ENCODE peak calls at places on chromosome 5, in six cellular contexts. T, S, G, I, O and R are unnamed samples.

GRCh38 chr5:94562327-94562971 is 56.0 kb downstream of the KIAA0825 start:
- DNase-seq in T (no peak), S (peak; percentile 21), G (no peak), I (no peak), O (no peak), R (no peak)

GRCh38 chr5:154771383-154771901 is 16.3 kb downstream of the LARP1 start:
- DNase-seq in T (peak; percentile 92), S (no peak), G (peak; percentile 94), I (peak; percentile 89), O (no peak), R (peak; percentile 89)

GRCh38 chr5:31962321-31962720 is 211.8 kb downstream of the GOLPH3 start:
- DNase-seq in T (no peak), S (no peak), G (no peak), I (no peak), O (no peak), R (no peak)

GRCh38 chr5:57816108-57816507 is 333.5 kb upstream of the ACTBL2 start:
- DNase-seq in T (peak; percentile 98), S (peak; percentile 91), G (peak; percentile 95), I (peak; percentile 92), O (peak; percentile 15), R (peak; percentile 90)

GRCh38 chr5:119280380-119280779 is 75.4 kb upstream of the TNFAIP8 start:
- DNase-seq in T (no peak), S (no peak), G (no peak), I (no peak), O (no peak), R (no peak)

GRCh38 chr5:141812512-141812911 is 65.7 kb downstream of the PCDH1 start:
- DNase-seq in T (no peak), S (no peak), G (no peak), I (no peak), O (no peak), R (no peak)

GRCh38 chr5:170638454-170639220 is 134.8 kb downstream of the KCNIP1 start:
- DNase-seq in T (peak; percentile 28), S (peak; percentile 71), G (peak; percentile 54), I (peak; percentile 20), O (peak; percentile 70), R (peak; percentile 78)

GRCh38 chr5:125348936-125349335 is 602.5 kb upstream of the ZNF608 start:
- DNase-seq in T (no peak), S (no peak), G (no peak), I (no peak), O (no peak), R (no peak)

GRCh38 chr5:149857499-149857898 is 87.1 kb downstream of the PDE6A start:
- DNase-seq in T (no peak), S (peak; percentile 71), G (no peak), I (peak; percentile 75), O (no peak), R (peak; percentile 36)

GRCh38 chr5:38607396-38607795 is 51.0 kb upstream of the LIFR start:
- DNase-seq in T (peak; percentile 97), S (peak; percentile 49), G (peak; percentile 75), I (peak; percentile 99), O (no peak), R (peak; percentile 91)

GRCh38 chr5:75366787-75367186 is 29.8 kb downstream of the HMGCR start:
- DNase-seq in T (no peak), S (no peak), G (no peak), I (no peak), O (no peak), R (no peak)

GRCh38 chr5:143882520-143882919 is 70.6 kb downstream of the HMHB1 start:
- DNase-seq in T (peak; percentile 55), S (no peak), G (peak; percentile 31), I (peak; percentile 75), O (no peak), R (peak; percentile 58)

GRCh38 chr5:60943624-60944023 is 1.2 kb downstream of the ERCC8 start:
- DNase-seq in T (no peak), S (peak; percentile 7), G (peak; percentile 32), I (no peak), O (no peak), R (no peak)

GRCh38 chr5:30659417-30659816 is 534.1 kb upstream of the CDH6 start:
- DNase-seq in T (no peak), S (no peak), G (no peak), I (no peak), O (no peak), R (no peak)

GRCh38 chr5:154000703-154001102 is 38.0 kb downstream of the FAM114A2 start:
- DNase-seq in T (no peak), S (no peak), G (no peak), I (no peak), O (no peak), R (no peak)

GRCh38 chr5:128597151-128597550 is 59.1 kb upstream of the FBN2 start:
- DNase-seq in T (no peak), S (no peak), G (no peak), I (no peak), O (no peak), R (no peak)

GRCh38 chr5:167916706-167917105 is 374.7 kb upstream of the WWC1 start:
- DNase-seq in T (peak; percentile 21), S (no peak), G (peak; percentile 68), I (peak; percentile 34), O (no peak), R (peak; percentile 7)

GRCh38 chr5:65873181-65873580 is 53.2 kb upstream of the ERBIN start:
- DNase-seq in T (peak; percentile 42), S (peak; percentile 22), G (peak; percentile 46), I (peak; percentile 32), O (no peak), R (peak; percentile 18)

GRCh38 chr5:9194509-9194908 is 351.4 kb downstream of the SEMA5A start:
- DNase-seq in T (peak; percentile 75), S (peak; percentile 63), G (peak; percentile 88), I (peak; percentile 37), O (no peak), R (peak; percentile 85)

GRCh38 chr5:40381676-40382363 is 297.9 kb upstream of the PTGER4 start:
- DNase-seq in T (peak; percentile 56), S (peak; percentile 96), G (peak; percentile 23), I (peak; percentile 27), O (no peak), R (peak; percentile 39)

GRCh38 chr5:126659805-126660483 is 59.2 kb downstream of the PHAX start:
- DNase-seq in T (no peak), S (no peak), G (no peak), I (no peak), O (no peak), R (no peak)
- H3K9ac ChIP-seq in T (no peak overlapping the region), S (no peak overlapping the region), G (no peak overlapping the region), I (no peak overlapping the region), O (no peak overlapping the region), R (no peak overlapping the region)

GRCh38 chr5:92963801-92964200 is 617.2 kb downstream of the NR2F1-AS1 start:
- DNase-seq in T (no peak), S (no peak), G (no peak), I (no peak), O (no peak), R (no peak)

GRCh38 chr5:92956886-92957285 is 624.1 kb downstream of the NR2F1-AS1 start:
- DNase-seq in T (no peak), S (no peak), G (no peak), I (no peak), O (no peak), R (no peak)

GRCh38 chr5:92962752-92963151 is 618.3 kb downstream of the NR2F1-AS1 start:
- DNase-seq in T (no peak), S (no peak), G (no peak), I (no peak), O (no peak), R (peak; percentile 2)
- H3K4me3 ChIP-seq in T (no peak overlapping the region), S (no peak overlapping the region), G (no peak overlapping the region), I (no peak overlapping the region), O (no peak overlapping the region), R (no peak overlapping the region)

GRCh38 chr5:160260006-160260775 is 30.9 kb downstream of the FABP6 start:
- DNase-seq in T (peak; percentile 12), S (no peak), G (no peak), I (no peak), O (no peak), R (no peak)

GRCh38 chr5:160259341-160259740 is 30.0 kb downstream of the FABP6 start:
- DNase-seq in T (no peak), S (no peak), G (no peak), I (no peak), O (no peak), R (no peak)

GRCh38 chr5:160262151-160262550 is 32.8 kb downstream of the FABP6 start:
- DNase-seq in T (no peak), S (no peak), G (no peak), I (no peak), O (no peak), R (no peak)

GRCh38 chr5:160262665-160263064 is 33.4 kb downstream of the FABP6 start:
- DNase-seq in T (no peak), S (no peak), G (peak; percentile 13), I (no peak), O (no peak), R (no peak)

DNA sequence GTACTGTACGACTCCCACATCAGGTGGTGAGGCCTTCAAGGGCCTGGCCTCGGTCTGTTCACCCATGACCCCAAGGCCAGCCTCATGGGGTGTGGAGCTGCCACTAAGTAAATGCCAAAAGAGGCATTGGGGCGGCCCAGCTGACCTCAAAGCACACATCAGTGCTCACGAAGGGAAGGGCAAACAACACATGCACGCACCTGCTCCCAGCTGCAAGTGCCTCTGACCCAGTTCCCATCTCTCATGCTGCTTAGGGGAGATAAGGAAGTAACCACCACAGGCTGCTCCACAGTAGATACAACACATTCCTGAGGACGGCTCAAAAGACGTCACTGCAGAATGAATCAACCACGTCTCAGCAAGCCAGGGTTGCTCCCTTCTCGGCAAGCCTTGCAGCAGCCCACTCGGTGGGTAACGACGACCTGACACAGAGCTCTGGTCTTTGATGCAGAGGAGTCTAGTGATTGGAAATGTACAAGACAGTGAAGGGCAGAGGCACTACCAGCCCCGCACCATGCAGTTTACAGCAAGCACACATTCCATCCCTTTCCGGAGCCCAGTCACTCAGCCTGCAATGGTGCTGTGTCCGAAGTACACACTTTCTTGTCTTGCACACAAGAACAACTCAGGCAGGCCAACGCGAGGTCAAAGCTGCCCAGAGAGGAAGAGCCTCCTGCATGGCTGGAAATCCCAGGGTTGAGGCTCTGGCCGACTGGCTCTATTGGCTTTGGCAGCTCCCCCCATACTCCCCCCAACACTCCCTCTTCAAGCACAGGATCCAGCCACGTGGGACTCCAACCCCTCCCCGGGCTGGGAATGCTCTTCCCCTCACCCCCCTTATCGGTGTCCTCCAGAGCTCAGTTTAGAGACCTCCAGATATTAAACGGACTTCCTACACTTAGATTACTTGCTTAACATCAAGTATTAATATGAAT is 31.8 kb downstream of the FABP6 start:
- DNase-seq in T (peak; percentile 99), S (peak; percentile 27), G (no peak), I (peak; percentile 93), O (no peak), R (no peak)
- H3K9ac ChIP-seq in T (no peak overlapping the region), S (peak overlapping the region; percentile 24), G (no peak overlapping the region), I (peak overlapping the region; percentile 31), O (no peak overlapping the region), R (no peak overlapping the region)

DNA sequence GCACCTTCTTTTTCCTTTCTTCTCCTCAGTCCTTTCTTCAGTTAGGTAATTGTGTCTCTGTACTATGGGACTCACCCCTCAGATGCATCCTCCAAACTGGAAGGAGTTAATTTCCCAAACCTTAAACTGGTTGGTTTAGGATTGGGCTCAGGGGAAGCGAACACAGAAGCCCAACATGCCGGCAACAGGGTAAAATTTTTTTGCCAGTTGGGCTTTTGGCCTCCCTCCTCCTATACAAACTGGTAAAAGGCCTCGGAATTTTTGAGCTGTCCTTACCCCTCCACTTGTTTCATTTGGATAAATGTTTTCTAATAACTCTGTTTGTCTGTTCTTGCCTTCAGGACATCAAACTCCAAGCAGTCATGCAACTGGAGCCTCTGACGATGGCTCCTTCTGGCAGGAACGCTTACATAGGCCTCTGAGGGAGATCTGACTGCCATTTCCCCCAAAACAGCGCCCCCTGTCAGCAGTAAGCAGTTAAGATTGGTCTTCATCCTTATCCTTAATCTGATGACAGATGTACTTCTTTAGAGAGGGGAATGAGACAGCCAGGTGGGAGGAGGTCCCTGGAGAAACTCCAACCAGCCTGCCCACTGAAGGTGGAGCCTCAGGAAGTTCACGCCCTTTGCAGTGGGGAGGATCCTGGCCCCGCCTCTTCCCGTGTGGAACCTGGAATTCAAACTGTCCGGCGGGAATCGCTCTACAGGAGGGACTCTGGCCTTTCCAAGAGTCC is 57.8 kb upstream of the SPINK5 start:
- DNase-seq in T (peak; percentile 0), S (peak; percentile 21), G (no peak), I (no peak), O (peak; percentile 38), R (no peak)
- H3K4me3 ChIP-seq in T (no peak overlapping the region), S (no peak overlapping the region), G (no peak overlapping the region), I (no peak overlapping the region), O (no peak overlapping the region), R (no peak overlapping the region)